ENCODE peak calls at places on chromosomes 12 and 14, in five cellular contexts. O, M, G, K and E are unnamed samples. For H3K27me3 and H3K4me1, the result is how much of the 10 kb centered on the place peaks cover.

GRCh38 chr14:72476657-72477499 is 417.0 kb downstream of the DPF3 start:
- DNase-seq in O (peak), M (no peak), G (no peak), K (no peak), E (no peak)

GRCh38 chr12:57238854-57239554 is 9.5 kb downstream of the SHMT2 start:
- DNase-seq in O (peak), M (peak), G (peak), K (peak), E (peak)

GRCh38 chr12:112353389-112353788 is 28.8 kb downstream of the HECTD4 start:
- DNase-seq in O (peak), M (no peak), G (no peak), K (no peak), E (peak)

GRCh38 chr12:124713041-124713435 is 145.6 kb upstream of the NCOR2 start:
- DNase-seq in O (no peak), M (peak), G (no peak), K (no peak), E (peak)

GRCh38 chr14:76699901-76700590 is 61.2 kb upstream of the VASH1 start:
- DNase-seq in O (no peak), M (peak), G (no peak), K (peak), E (no peak)

GRCh38 chr14:105739331-105740102 is 213.1 kb downstream of the TMEM121 start:
- DNase-seq in O (no peak), M (no peak), G (no peak), K (no peak), E (no peak)

GRCh38 chr12:75208851-75209781 is 523 bp downstream of the KCNC2 start:
- DNase-seq in O (no peak), M (no peak), G (no peak), K (no peak), E (no peak)

GRCh38 chr14:68088463-68088862 is 268.9 kb downstream of the RAD51B start:
- DNase-seq in O (peak), M (no peak), G (no peak), K (no peak), E (no peak)

GRCh38 chr14:89277229-89277628 is 139.8 kb downstream of the FOXN3 start:
- DNase-seq in O (no peak), M (no peak), G (no peak), K (no peak), E (no peak)

GRCh38 chr14:89269404-89269803 is 147.6 kb downstream of the FOXN3 start:
- DNase-seq in O (no peak), M (no peak), G (no peak), K (no peak), E (no peak)

GRCh38 chr12:10974965-10975364 is 11.7 kb downstream of the TAS2R50 start:
- DNase-seq in O (no peak), M (no peak), G (no peak), K (no peak), E (no peak)

GRCh38 chr14:75281691-75282000 is 3.0 kb downstream of the FOS start:
- DNase-seq in O (no peak), M (no peak), G (no peak), K (no peak), E (no peak)

GRCh38 chr12:15227004-15227679 is 5.9 kb upstream of the RERG start:
- DNase-seq in O (peak), M (peak), G (peak), K (no peak), E (no peak)

GRCh38 chr12:2785017-2785416 is 9.8 kb upstream of the FKBP4 start:
- DNase-seq in O (no peak), M (no peak), G (peak), K (no peak), E (no peak)

GRCh38 chr12:2776129-2776806 is 18.5 kb upstream of the FKBP4 start:
- DNase-seq in O (no peak), M (no peak), G (no peak), K (no peak), E (no peak)

GRCh38 chr12:2775431-2775830 is 19.3 kb upstream of the FKBP4 start:
- DNase-seq in O (no peak), M (no peak), G (no peak), K (no peak), E (no peak)

GRCh38 chr12:2783936-2784600 is 10.7 kb upstream of the FKBP4 start:
- DNase-seq in O (peak), M (peak), G (peak), K (no peak), E (peak)

DNA sequence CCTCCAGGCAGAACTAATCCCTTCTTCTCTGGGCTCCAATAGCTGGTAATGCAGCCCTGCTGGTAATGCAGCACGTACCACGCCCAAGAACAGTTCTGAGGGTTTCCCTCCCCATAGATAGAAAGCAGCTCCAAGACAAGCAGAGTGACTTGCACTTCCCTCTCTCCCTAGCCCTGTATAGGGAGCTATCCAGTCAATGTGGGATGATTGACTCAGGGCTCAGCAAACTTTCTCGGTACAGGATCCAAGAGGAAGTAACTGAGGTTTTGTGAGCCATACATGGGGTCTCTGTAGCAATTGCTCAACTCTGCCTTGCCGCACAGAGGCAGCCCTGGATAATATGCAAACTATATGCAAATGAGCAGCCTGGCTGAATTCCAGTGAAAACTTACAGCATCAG is 15.5 kb upstream of the FKBP4 start:
- DNase-seq in O (no peak), M (no peak), G (no peak), K (no peak), E (no peak)
- H3K27me3 ChIP-seq in O (under half), M (under half), G (under half), K (under half), E (under half)

GRCh38 chr14:24713404-24713803 is 79.4 kb upstream of the GZMB start:
- DNase-seq in O (no peak), M (no peak), G (no peak), K (no peak), E (no peak)

GRCh38 chr14:24708684-24709083 is 74.7 kb upstream of the GZMB start:
- DNase-seq in O (no peak), M (no peak), G (no peak), K (no peak), E (no peak)

GRCh38 chr14:24712909-24713308 is 78.9 kb upstream of the GZMB start:
- DNase-seq in O (no peak), M (no peak), G (no peak), K (no peak), E (no peak)

GRCh38 chr14:24712374-24712773 is 78.4 kb upstream of the GZMB start:
- DNase-seq in O (no peak), M (no peak), G (no peak), K (no peak), E (no peak)

DNA sequence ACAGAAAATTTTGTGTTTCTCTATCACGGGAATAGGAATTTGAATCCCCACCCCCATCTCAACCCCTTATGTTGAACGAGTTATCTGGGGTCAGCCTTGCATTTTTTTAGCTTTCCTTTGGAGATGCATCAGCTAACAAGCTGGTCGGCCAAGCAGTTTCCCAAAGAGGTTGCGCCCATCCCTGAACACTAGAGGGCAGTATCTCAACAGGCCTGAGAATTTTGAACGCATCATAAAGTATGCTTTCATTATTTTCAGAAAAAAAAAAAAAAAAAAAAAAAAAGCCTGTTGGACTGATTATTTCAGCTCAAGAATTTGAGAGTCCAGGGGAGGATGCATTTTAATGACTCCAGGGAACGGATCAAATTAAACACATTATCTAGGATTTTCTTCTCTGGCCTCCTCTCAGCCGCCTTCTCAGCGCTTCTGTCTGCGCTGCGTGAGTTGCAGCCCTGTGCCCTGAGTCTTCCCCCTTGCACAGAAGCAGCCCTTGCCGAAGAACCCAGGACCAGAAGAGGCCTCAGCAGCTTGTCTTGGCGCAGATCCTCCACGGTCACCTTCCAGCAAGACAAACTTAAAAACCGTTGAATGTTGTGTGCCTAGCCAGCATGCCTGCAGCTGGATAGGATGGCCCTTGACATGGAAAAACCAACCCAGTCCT is 76.5 kb upstream of the GZMB start:
- DNase-seq in O (peak), M (peak), G (no peak), K (no peak), E (peak)
- H3K4me3 ChIP-seq in O (no peak), M (no peak), G (peak), K (no peak), E (no peak)

GRCh38 chr12:94643585-94643984 is 6.8 kb downstream of the TMCC3 start:
- DNase-seq in O (no peak), M (peak), G (no peak), K (no peak), E (no peak)

GRCh38 chr12:94640134-94640928 is 10.0 kb downstream of the TMCC3 start:
- DNase-seq in O (peak), M (no peak), G (no peak), K (no peak), E (peak)

GRCh38 chr12:94644141-94644575 is 6.2 kb downstream of the TMCC3 start:
- DNase-seq in O (peak), M (no peak), G (no peak), K (no peak), E (peak)

GRCh38 chr12:94638521-94638920 is 11.8 kb downstream of the TMCC3 start:
- DNase-seq in O (no peak), M (no peak), G (no peak), K (no peak), E (no peak)

DNA sequence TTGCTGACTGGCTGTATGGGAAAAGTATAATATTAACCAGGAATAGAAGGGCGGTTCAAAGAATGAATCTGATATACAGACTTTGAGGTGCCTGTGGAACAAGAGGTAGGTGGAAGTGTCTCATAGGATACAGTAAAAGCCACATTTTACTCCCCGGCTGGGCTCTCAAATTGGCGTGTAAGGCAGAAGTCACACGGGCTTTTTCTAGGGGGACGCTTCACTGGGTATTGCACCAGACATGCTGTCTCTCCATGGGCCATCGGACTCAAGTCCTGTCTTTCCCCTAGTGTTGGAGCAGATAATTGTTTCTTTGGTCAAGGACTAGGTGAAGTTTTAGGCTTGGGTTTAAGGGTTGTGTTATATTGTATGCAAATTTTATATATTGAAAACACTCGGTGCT is 9.1 kb downstream of the TMCC3 start:
- DNase-seq in O (no peak), M (no peak), G (no peak), K (no peak), E (no peak)
- H3K4me1 ChIP-seq in O (under half), M (under half), G (under half), K (under half), E (under half)

DNA sequence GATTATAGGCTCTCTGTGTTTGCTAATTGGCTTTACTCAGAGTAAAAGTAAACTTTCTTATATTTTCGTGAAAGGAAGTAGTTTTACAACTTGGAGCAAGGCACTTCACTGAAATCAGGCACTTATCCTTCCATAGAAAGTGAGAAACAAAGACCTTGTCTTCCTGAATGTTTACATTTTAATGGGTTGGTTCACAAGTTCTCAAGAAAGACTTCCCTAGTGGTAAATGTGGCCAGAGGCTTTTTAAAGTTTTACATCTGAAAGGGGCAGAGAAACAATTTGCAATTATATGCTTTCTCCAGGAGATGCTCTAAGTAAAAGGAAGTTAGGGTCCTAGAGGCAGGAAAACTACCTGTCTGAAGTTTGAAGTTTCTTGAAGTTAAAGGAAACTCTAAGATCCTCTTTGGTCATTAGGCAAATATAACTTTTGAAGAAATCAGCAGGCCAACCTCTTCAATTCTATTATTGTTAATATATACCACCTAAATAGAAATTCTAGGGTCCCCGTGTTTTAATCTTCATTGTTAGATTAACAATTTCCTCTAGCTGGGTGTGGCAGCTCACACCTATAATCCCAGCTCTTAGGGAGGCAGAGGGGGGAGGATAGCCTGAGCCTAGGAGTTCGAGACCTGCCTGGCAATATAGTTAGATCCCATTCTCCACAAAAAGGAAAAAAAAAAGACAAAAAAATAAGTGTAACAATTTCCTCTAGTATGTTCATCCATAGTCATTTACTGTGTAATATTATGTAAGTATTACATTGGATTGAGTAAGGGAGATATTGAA is 644.9 kb upstream of the FOXG1 start:
- DNase-seq in O (no peak), M (no peak), G (no peak), K (no peak), E (no peak)
- H3K27me3 ChIP-seq in O (under half), M (under half), G (under half), K (under half), E (under half)

DNA sequence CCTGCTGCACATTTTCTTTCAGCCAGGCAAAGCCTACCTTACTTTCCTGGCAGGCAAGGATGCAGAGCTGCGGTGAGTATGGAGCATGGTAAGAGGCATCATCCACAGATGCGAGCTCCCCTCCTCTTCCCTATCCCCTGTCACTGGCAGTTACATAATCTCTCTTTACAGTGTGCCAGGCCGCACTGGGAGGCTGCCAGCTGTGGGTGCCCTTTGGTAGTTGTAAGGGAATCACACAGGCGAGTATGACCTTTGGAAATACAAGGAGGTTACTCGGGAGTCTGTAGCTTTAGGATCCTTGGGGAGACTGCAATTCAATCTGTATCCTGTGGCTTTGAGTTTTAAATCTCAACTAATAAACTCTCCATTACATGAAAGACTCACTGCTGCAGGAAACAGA is 132.5 kb downstream of the KTN1 start:
- DNase-seq in O (no peak), M (no peak), G (no peak), K (no peak), E (no peak)
- H3K4me3 ChIP-seq in O (no peak), M (no peak), G (no peak), K (no peak), E (no peak)

DNA sequence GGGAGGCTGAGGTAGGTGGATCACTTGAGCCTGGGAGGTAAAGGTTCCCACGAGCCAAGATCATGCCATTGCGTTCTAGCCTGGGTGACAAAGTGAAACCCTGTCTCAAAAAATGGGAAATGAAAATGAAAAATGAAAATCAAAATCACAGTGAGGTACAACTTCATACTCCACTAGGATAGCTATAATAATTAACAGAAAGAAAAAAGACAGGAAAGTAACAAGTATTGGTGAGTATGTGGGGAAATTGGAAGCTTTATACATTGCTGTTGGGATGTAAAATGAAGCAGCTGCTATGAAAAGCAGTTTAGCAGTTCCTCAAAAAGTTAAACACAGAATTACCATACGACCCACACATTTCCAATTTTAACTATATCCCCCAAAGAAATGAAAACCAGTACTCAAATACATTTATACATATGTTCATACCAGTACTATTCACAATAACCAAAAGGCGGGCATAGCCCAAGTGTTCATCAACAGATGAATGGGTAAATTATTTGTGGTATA is 22.2 kb downstream of the SGPP1 start:
- DNase-seq in O (no peak), M (no peak), G (no peak), K (no peak), E (no peak)
- H3K4me1 ChIP-seq in O (half or more), M (under half), G (under half), K (under half), E (under half)